ENCODE peak calls at places on chromosomes 12 and 14, in five cellular contexts. One of them, this sample, is unnamed.

GRCh38 chr14:103436533-103436932 is 51.3 kb downstream of the MARK3 start:
- DNase-seq in HEK293T: no peak
- DNase-seq in Daoy: peak
- DNase-seq in lower lobe of right lung: no peak
- DNase-seq in central memory CD4-positive, alpha-beta T cell: no peak
- DNase-seq in this sample: no peak

GRCh38 chr12:53468286-53468685 is 16.4 kb downstream of the PCBP2 start:
- DNase-seq in Daoy: no peak
- DNase-seq in central memory CD4-positive, alpha-beta T cell: no peak
- DNase-seq in HEK293T: no peak
- DNase-seq in lower lobe of right lung: no peak
- DNase-seq in this sample: no peak

GRCh38 chr12:1655225-1655788 is 26.3 kb downstream of the WNT5B start:
- DNase-seq in central memory CD4-positive, alpha-beta T cell: no peak
- DNase-seq in Daoy: no peak
- DNase-seq in HEK293T: no peak
- DNase-seq in lower lobe of right lung: no peak
- DNase-seq in this sample: no peak

GRCh38 chr12:68611094-68611818 is 557 bp downstream of the RAP1B start:
- DNase-seq in lower lobe of right lung: peak
- DNase-seq in HEK293T: peak
- DNase-seq in Daoy: peak
- DNase-seq in central memory CD4-positive, alpha-beta T cell: peak
- DNase-seq in this sample: peak

GRCh38 chr14:92984896-92985295 is 61.9 kb downstream of the CHGA start:
- DNase-seq in HEK293T: no peak
- DNase-seq in central memory CD4-positive, alpha-beta T cell: no peak
- DNase-seq in Daoy: no peak
- DNase-seq in lower lobe of right lung: no peak
- DNase-seq in this sample: no peak

GRCh38 chr12:48997719-48998496 is 1.3 kb downstream of the DDN start:
- DNase-seq in central memory CD4-positive, alpha-beta T cell: no peak
- DNase-seq in HEK293T: no peak
- DNase-seq in Daoy: peak
- DNase-seq in lower lobe of right lung: no peak
- DNase-seq in this sample: peak

GRCh38 chr14:68012861-68013260 is 193.3 kb downstream of the RAD51B start:
- DNase-seq in HEK293T: no peak
- DNase-seq in lower lobe of right lung: no peak
- DNase-seq in Daoy: no peak
- DNase-seq in central memory CD4-positive, alpha-beta T cell: no peak
- DNase-seq in this sample: no peak

GRCh38 chr14:68789798-68790655 is 2.8 kb downstream of the ZFP36L1 start:
- DNase-seq in central memory CD4-positive, alpha-beta T cell: no peak
- DNase-seq in Daoy: peak
- DNase-seq in lower lobe of right lung: no peak
- DNase-seq in HEK293T: no peak
- DNase-seq in this sample: no peak

GRCh38 chr12:51330186-51330585 is 6.2 kb upstream of the BIN2 start:
- DNase-seq in Daoy: no peak
- DNase-seq in lower lobe of right lung: no peak
- DNase-seq in HEK293T: no peak
- DNase-seq in central memory CD4-positive, alpha-beta T cell: no peak
- DNase-seq in this sample: no peak

GRCh38 chr12:10940389-10940788 is 1.3 kb upstream of the TAS2R14 start:
- DNase-seq in central memory CD4-positive, alpha-beta T cell: no peak
- DNase-seq in HEK293T: no peak
- DNase-seq in Daoy: peak
- DNase-seq in lower lobe of right lung: no peak
- DNase-seq in this sample: no peak

GRCh38 chr12:25924535-25925001 is 33.9 kb upstream of the RASSF8 start:
- DNase-seq in HEK293T: peak
- DNase-seq in central memory CD4-positive, alpha-beta T cell: no peak
- DNase-seq in lower lobe of right lung: no peak
- DNase-seq in Daoy: peak
- DNase-seq in this sample: no peak

GRCh38 chr12:122830517-122831214 is 4.6 kb upstream of the HIP1R start:
- DNase-seq in Daoy: peak
- DNase-seq in central memory CD4-positive, alpha-beta T cell: no peak
- DNase-seq in HEK293T: no peak
- DNase-seq in lower lobe of right lung: no peak
- DNase-seq in this sample: no peak

GRCh38 chr14:105085766-105086165 is 20.5 kb upstream of the GPR132 start:
- DNase-seq in HEK293T: no peak
- DNase-seq in central memory CD4-positive, alpha-beta T cell: no peak
- DNase-seq in Daoy: no peak
- DNase-seq in lower lobe of right lung: no peak
- DNase-seq in this sample: no peak

GRCh38 chr12:122866379-122866778 is 29.5 kb downstream of the VPS37B start:
- DNase-seq in central memory CD4-positive, alpha-beta T cell: no peak
- DNase-seq in Daoy: no peak
- DNase-seq in lower lobe of right lung: no peak
- DNase-seq in HEK293T: no peak
- DNase-seq in this sample: no peak

GRCh38 chr14:67815573-67816235 is 686 bp downstream of the ZFYVE26 start:
- DNase-seq in HEK293T: peak
- DNase-seq in Daoy: peak
- DNase-seq in central memory CD4-positive, alpha-beta T cell: no peak
- DNase-seq in lower lobe of right lung: no peak
- DNase-seq in this sample: no peak

GRCh38 chr14:75088566-75089373 is 19.3 kb downstream of the ZC2HC1C start:
- DNase-seq in HEK293T: peak
- DNase-seq in central memory CD4-positive, alpha-beta T cell: peak
- DNase-seq in Daoy: peak
- DNase-seq in lower lobe of right lung: no peak
- DNase-seq in this sample: peak

GRCh38 chr12:11981174-11981733 is 89.5 kb upstream of the BCL2L14 start:
- DNase-seq in lower lobe of right lung: no peak
- DNase-seq in HEK293T: no peak
- DNase-seq in Daoy: peak
- DNase-seq in central memory CD4-positive, alpha-beta T cell: peak
- DNase-seq in this sample: no peak

GRCh38 chr12:112252184-112252583 is 126.8 kb downstream of the TRAFD1 start:
- DNase-seq in central memory CD4-positive, alpha-beta T cell: no peak
- DNase-seq in HEK293T: no peak
- DNase-seq in lower lobe of right lung: peak
- DNase-seq in Daoy: no peak
- DNase-seq in this sample: no peak

GRCh38 chr14:24964048-24964447 is 85.9 kb downstream of the STXBP6 start:
- DNase-seq in central memory CD4-positive, alpha-beta T cell: no peak
- DNase-seq in Daoy: no peak
- DNase-seq in HEK293T: no peak
- DNase-seq in lower lobe of right lung: no peak
- DNase-seq in this sample: no peak

GRCh38 chr12:1791104-1791927 is 29.0 kb upstream of the LRTM2 start:
- DNase-seq in central memory CD4-positive, alpha-beta T cell: peak
- DNase-seq in lower lobe of right lung: peak
- DNase-seq in HEK293T: peak
- DNase-seq in Daoy: peak
- DNase-seq in this sample: peak

GRCh38 chr14:78399316-78399889 is 229.2 kb downstream of the NRXN3 start:
- DNase-seq in central memory CD4-positive, alpha-beta T cell: no peak
- DNase-seq in HEK293T: no peak
- DNase-seq in lower lobe of right lung: no peak
- DNase-seq in Daoy: peak
- DNase-seq in this sample: no peak

GRCh38 chr12:57147641-57147944 is 174 bp upstream of the LRP1-AS start:
- DNase-seq in lower lobe of right lung: no peak
- DNase-seq in Daoy: peak
- DNase-seq in central memory CD4-positive, alpha-beta T cell: no peak
- DNase-seq in HEK293T: no peak
- DNase-seq in this sample: no peak

GRCh38 chr12:57627504-57628279 is 5.3 kb downstream of the B4GALNT1 start:
- DNase-seq in central memory CD4-positive, alpha-beta T cell: no peak
- DNase-seq in HEK293T: no peak
- DNase-seq in Daoy: no peak
- DNase-seq in lower lobe of right lung: no peak
- DNase-seq in this sample: no peak

This sample was measured in BE2C.